ENCODE peak calls at places on chromosomes 5 and 9, in ten cellular contexts. H is IMR-90; A is cardiac muscle cell; B is fibroblast of mammary gland; I is lung; P is A549; Y is CD4-positive, alpha-beta T cell; O is neural progenitor cell; G is pancreas; X is fibroblast of lung. D is an unnamed sample.

GRCh38 chr5:175821790-175822211 is 49.6 kb upstream of the CPLX2 start:
- DNase-seq in G (no peak), X (peak; percentile 23), A (no peak), H (no peak), B (no peak), I (no peak), Y (no peak), P (peak; percentile 55), O (no peak), D (no peak)

GRCh38 chr5:35828092-35828598 is 28.5 kb upstream of the IL7R start:
- DNase-seq in I (no peak), B (peak; percentile 22), G (no peak), H (no peak), P (no peak), Y (no peak), A (no peak), X (no peak), O (no peak), D (no peak)

GRCh38 chr9:137026828-137027227 is 1.2 kb downstream of the ABCA2 start:
- DNase-seq in H (no peak), X (no peak), B (no peak), G (peak; percentile 77), P (no peak), A (no peak), O (no peak), I (no peak), Y (no peak), D (peak; percentile 87)

GRCh38 chr5:74761241-74761640 is 5.7 kb downstream of the GFM2 start:
- DNase-seq in Y (no peak), P (no peak), X (no peak), B (no peak), I (no peak), H (peak; percentile 3), A (no peak), G (no peak), O (no peak), D (no peak)

GRCh38 chr9:27548055-27548741 is 18.6 kb upstream of the MOB3B start:
- DNase-seq in X (no peak), A (peak; percentile 63), O (peak; percentile 62), I (no peak), Y (no peak), P (peak; percentile 45), G (no peak), B (peak; percentile 60), H (peak; percentile 51), D (no peak)

GRCh38 chr5:69129413-69129812 is 35.6 kb downstream of the SLC30A5 start:
- DNase-seq in Y (no peak), I (no peak), A (no peak), X (peak; percentile 75), O (no peak), P (peak; percentile 63), G (no peak), H (peak; percentile 95), B (peak; percentile 92), D (no peak)

GRCh38 chr9:92986175-92987110 is 39.1 kb downstream of the FGD3 start:
- DNase-seq in P (peak; percentile 39), A (no peak), X (no peak), G (no peak), H (no peak), O (no peak), Y (peak; percentile 58), B (peak; percentile 17), I (no peak), D (no peak)

GRCh38 chr5:76556511-76557221 is 66.5 kb downstream of the F2RL2 start:
- DNase-seq in Y (no peak), O (no peak), P (no peak), X (no peak), A (no peak), B (no peak), H (no peak), G (no peak), I (no peak), D (no peak)

GRCh38 chr5:77140350-77140749 is 53.3 kb upstream of the ZBED3 start:
- DNase-seq in A (no peak), X (no peak), Y (no peak), P (no peak), I (no peak), O (peak; percentile 54), H (no peak), B (no peak), G (no peak), D (no peak)

GRCh38 chr5:180400416-180400815 is 47.3 kb upstream of the GFPT2 start:
- DNase-seq in Y (no peak), O (no peak), H (no peak), I (no peak), A (no peak), P (no peak), G (no peak), B (no peak), X (no peak), D (no peak)

GRCh38 chr5:82595083-82595482 is 316.9 kb upstream of the RPS23 start:
- DNase-seq in X (no peak), O (peak; percentile 12), G (peak; percentile 26), P (no peak), B (no peak), I (no peak), A (no peak), Y (no peak), H (no peak), D (no peak)

GRCh38 chr5:73826761-73827450 is 200.9 kb downstream of the ARHGEF28 start:
- DNase-seq in P (peak; percentile 71), H (peak; percentile 93), B (peak; percentile 58), G (no peak), A (no peak), O (no peak), I (no peak), Y (no peak), X (peak; percentile 64), D (no peak)

GRCh38 chr5:38756068-38756467 is 89.7 kb upstream of the OSMR start:
- DNase-seq in I (no peak), P (no peak), H (peak; percentile 33), X (no peak), A (no peak), G (no peak), Y (no peak), B (peak; percentile 60), O (no peak), D (no peak)

GRCh38 chr9:135008416-135008815 is 79.1 kb upstream of the OLFM1 start:
- DNase-seq in A (no peak), O (no peak), B (no peak), I (no peak), P (no peak), H (no peak), X (no peak), Y (no peak), G (no peak), D (no peak)

GRCh38 chr9:12993432-12993831 is 218.6 kb downstream of the LURAP1L start:
- DNase-seq in X (no peak), A (no peak), Y (no peak), I (no peak), P (no peak), O (no peak), G (no peak), H (peak; percentile 36), B (no peak), D (no peak)

GRCh38 chr5:177497297-177498012 is at the start of gene PDLIM7:
- DNase-seq in I (peak; percentile 94), Y (peak; percentile 96), A (peak; percentile 98), H (peak; percentile 97), G (peak; percentile 92), X (peak; percentile 97), P (peak; percentile 97), O (peak; percentile 98), B (peak; percentile 96), D (peak; percentile 98)

GRCh38 chr5:177497011-177497296 is 450 bp downstream of the PDLIM7 start:
- DNase-seq in X (no peak), O (no peak), Y (no peak), G (no peak), H (no peak), A (no peak), I (no peak), P (no peak), B (no peak), D (no peak)

GRCh38 chr5:177494356-177495195 is 2.8 kb downstream of the PDLIM7 start:
- DNase-seq in O (peak; percentile 55), H (peak; percentile 92), Y (no peak), G (no peak), I (peak; percentile 65), P (peak; percentile 82), A (peak; percentile 62), B (peak; percentile 93), X (peak; percentile 94), D (peak; percentile 47)

GRCh38 chr5:177495243-177496060 is 2.0 kb downstream of the PDLIM7 start:
- DNase-seq in I (no peak), A (peak; percentile 92), X (peak; percentile 93), Y (no peak), O (peak; percentile 95), B (peak; percentile 84), G (no peak), P (peak; percentile 72), H (peak; percentile 88), D (peak; percentile 42)

GRCh38 chr5:177496111-177497010 is 1.0 kb downstream of the PDLIM7 start:
- DNase-seq in A (peak; percentile 96), H (peak; percentile 94), P (peak; percentile 86), G (peak; percentile 31), Y (no peak), X (peak; percentile 95), O (peak; percentile 97), B (peak; percentile 92), I (peak; percentile 55), D (peak; percentile 51)
- TF ChIP-seq CTCF in A (peak; percentile 39), H (peak; percentile 36), P (no peak), G (no peak), Y (no peak), X (peak; percentile 27), O (peak; percentile 40), B (peak; percentile 23), I (no peak), D (no peak)

GRCh38 chr5:37554938-37555337 is 175.8 kb downstream of the WDR70 start:
- DNase-seq in O (peak; percentile 41), A (peak; percentile 30), H (no peak), I (no peak), P (peak; percentile 22), G (no peak), B (peak; percentile 23), Y (no peak), X (no peak), D (no peak)
- TF ChIP-seq CTCF in O (peak; percentile 70), A (peak; percentile 31), H (peak; percentile 27), I (no peak), P (peak; percentile 31), G (no peak), B (peak; percentile 62), Y (peak; percentile 23), X (no peak), D (no peak)

DNA sequence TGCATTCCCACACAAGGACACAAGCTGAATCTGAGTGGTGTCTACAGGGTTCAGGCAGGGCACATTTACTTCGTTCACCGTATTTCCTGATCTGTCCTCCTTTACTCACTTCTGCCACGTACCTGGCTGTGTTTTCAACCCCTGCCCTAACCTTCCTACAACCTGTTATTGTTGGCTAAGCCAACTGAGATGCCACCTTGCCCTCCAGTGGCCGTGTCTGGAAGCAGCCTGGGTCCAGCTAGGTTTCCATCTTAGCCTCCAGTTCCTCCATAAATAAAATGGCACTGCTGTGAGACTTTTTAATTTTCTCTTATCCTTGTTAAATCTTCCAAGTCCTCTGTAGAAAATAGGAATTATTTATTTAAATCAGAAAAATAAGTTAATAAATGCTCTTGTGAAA is 64.8 kb downstream of the ATP10B start:
- DNase-seq in A (peak; percentile 31), I (no peak), P (peak; percentile 27), H (no peak), G (peak; percentile 46), O (peak; percentile 28), B (no peak), X (no peak), Y (no peak), D (peak; percentile 48)
- TF ChIP-seq CTCF in A (no peak), I (no peak), P (peak; percentile 7), H (no peak), G (peak; percentile 20), O (peak; percentile 51), B (peak; percentile 14), X (no peak), Y (no peak), D (no peak)

GRCh38 chr9:121635300-121635699 is 16.1 kb upstream of the DAB2IP start:
- DNase-seq in I (no peak), O (no peak), P (no peak), Y (no peak), G (no peak), B (no peak), X (no peak), H (no peak), A (no peak), D (no peak)
- TF ChIP-seq CTCF in I (no peak), O (no peak), P (no peak), Y (no peak), G (no peak), B (no peak), X (no peak), H (no peak), A (no peak), D (no peak)

D was measured in stomach.